ENCODE peak calls at places on chromosome 19, in five cellular contexts. Q, Z, C, A and K are unnamed samples.

GRCh38 chr19:45526143-45526542 is 18.9 kb downstream of the VASP start:
- DNase-seq in Q (peak), Z (peak), C (peak), A (peak), K (peak)

GRCh38 chr19:44737238-44738160 is 11.0 kb upstream of the BCL3 start:
- DNase-seq in Q (no peak), Z (no peak), C (no peak), A (no peak), K (no peak)

GRCh38 chr19:1082928-1083816 is 12.0 kb downstream of the POLR2E start:
- DNase-seq in Q (no peak), Z (no peak), C (no peak), A (no peak), K (no peak)

GRCh38 chr19:10896851-10897526 is 25.6 kb downstream of the CARM1 start:
- DNase-seq in Q (peak), Z (no peak), C (no peak), A (no peak), K (peak)

GRCh38 chr19:4360641-4361151 is 17.3 kb downstream of the MPND start:
- DNase-seq in Q (no peak), Z (peak), C (no peak), A (no peak), K (no peak)

GRCh38 chr19:2330255-2330631 is 1.8 kb downstream of the SPPL2B start:
- DNase-seq in Q (no peak), Z (no peak), C (no peak), A (no peak), K (no peak)

GRCh38 chr19:33868821-33869412 is 72.2 kb downstream of the KCTD15 start:
- DNase-seq in Q (no peak), Z (peak), C (no peak), A (peak), K (no peak)

GRCh38 chr19:41540041-41540695 is 35.8 kb upstream of the CEACAM21 start:
- DNase-seq in Q (no peak), Z (no peak), C (no peak), A (no peak), K (no peak)

GRCh38 chr19:36687214-36688056 is at the start of gene ZNF567:
- DNase-seq in Q (peak), Z (peak), C (peak), A (peak), K (peak)

GRCh38 chr19:17932485-17933338 is at the start of gene CCDC124:
- DNase-seq in Q (peak), Z (peak), C (peak), A (peak), K (peak)

GRCh38 chr19:42455621-42456081 is 12.9 kb upstream of the CXCL17 start:
- DNase-seq in Q (no peak), Z (no peak), C (no peak), A (no peak), K (no peak)